ENCODE peak calls at places on chromosomes 6 and 20, in six cellular contexts. S is CD8-positive, alpha-beta T cell; O is H9; X is BJ; V is neural progenitor cell; Q is progenitor cell of endocrine pancreas. Y is an unnamed sample.

GRCh38 chr20:57809149-57809548 is 99.3 kb upstream of the PMEPA1 start:
- DNase-seq in S (no peak), O (no peak), X (no peak), Q (no peak), V (no peak), Y (no peak)

GRCh38 chr20:16062661-16063591 is 510.3 kb downstream of the KIF16B start:
- DNase-seq in O (no peak), S (no peak), V (no peak), X (no peak), Q (no peak), Y (no peak)

GRCh38 chr6:155091756-155092155 is 96.6 kb downstream of the TIAM2 start:
- DNase-seq in O (no peak), X (no peak), S (no peak), Q (no peak), V (no peak), Y (no peak)

GRCh38 chr6:154458565-154459475 is 51.7 kb downstream of the CNKSR3 start:
- DNase-seq in Q (no peak), S (no peak), X (peak), V (no peak), O (no peak), Y (no peak)

GRCh38 chr20:2984028-2984501 is 59.4 kb upstream of the GNRH2 start:
- DNase-seq in O (no peak), S (no peak), Q (no peak), X (no peak), V (no peak), Y (peak)

GRCh38 chr6:53066059-53066406 is 829 bp downstream of the FBXO9 start:
- DNase-seq in O (no peak), X (no peak), V (no peak), Q (peak), S (peak), Y (peak)

GRCh38 chr20:61628901-61629300 is 376.8 kb downstream of the CDH4 start:
- DNase-seq in O (no peak), Q (no peak), V (peak), X (no peak), S (no peak), Y (no peak)

GRCh38 chr6:131532476-131533108 is 40.4 kb upstream of the ARG1 start:
- DNase-seq in O (no peak), V (no peak), S (peak), X (no peak), Q (no peak), Y (peak)

GRCh38 chr20:4607287-4607713 is 114.4 kb upstream of the PRND start:
- DNase-seq in Q (peak), O (peak), S (peak), V (peak), X (no peak), Y (peak)

GRCh38 chr20:62437430-62437829 is 10.1 kb upstream of the RBBP8NL start:
- DNase-seq in Q (no peak), S (no peak), X (no peak), V (no peak), O (no peak), Y (no peak)

GRCh38 chr6:6717953-6718352 is 129.4 kb downstream of the LY86 start:
- DNase-seq in X (no peak), V (no peak), Q (no peak), S (no peak), O (no peak), Y (no peak)

GRCh38 chr6:117531346-117531745 is 48.9 kb downstream of the DCBLD1 start:
- DNase-seq in Q (no peak), S (no peak), X (no peak), O (no peak), V (no peak), Y (no peak)

GRCh38 chr6:3355011-3355357 is 96.2 kb downstream of the PSMG4 start:
- DNase-seq in S (no peak), Q (no peak), O (no peak), X (no peak), V (no peak), Y (no peak)

GRCh38 chr20:21241400-21241799 is 61.7 kb upstream of the XRN2 start:
- DNase-seq in S (no peak), V (no peak), Q (no peak), O (no peak), X (no peak), Y (no peak)

GRCh38 chr6:63813531-63813930 is 177.9 kb downstream of the PHF3 start:
- DNase-seq in S (no peak), X (no peak), O (no peak), Q (no peak), V (peak), Y (no peak)

GRCh38 chr6:73854998-73855718 is 159.2 kb downstream of the CD109 start:
- DNase-seq in O (no peak), V (peak), S (peak), X (no peak), Q (no peak), Y (peak)
- TF ChIP-seq CTCF in O (peak), V (peak), S (peak), X (peak), Q (peak), Y (peak)

GRCh38 chr6:36139431-36139830 is 9.1 kb downstream of the MAPK13 start:
- DNase-seq in S (peak), Q (no peak), X (no peak), V (peak), O (peak), Y (no peak)
- TF ChIP-seq CTCF in S (no peak), Q (peak), X (peak), V (peak), O (peak), Y (no peak)

DNA sequence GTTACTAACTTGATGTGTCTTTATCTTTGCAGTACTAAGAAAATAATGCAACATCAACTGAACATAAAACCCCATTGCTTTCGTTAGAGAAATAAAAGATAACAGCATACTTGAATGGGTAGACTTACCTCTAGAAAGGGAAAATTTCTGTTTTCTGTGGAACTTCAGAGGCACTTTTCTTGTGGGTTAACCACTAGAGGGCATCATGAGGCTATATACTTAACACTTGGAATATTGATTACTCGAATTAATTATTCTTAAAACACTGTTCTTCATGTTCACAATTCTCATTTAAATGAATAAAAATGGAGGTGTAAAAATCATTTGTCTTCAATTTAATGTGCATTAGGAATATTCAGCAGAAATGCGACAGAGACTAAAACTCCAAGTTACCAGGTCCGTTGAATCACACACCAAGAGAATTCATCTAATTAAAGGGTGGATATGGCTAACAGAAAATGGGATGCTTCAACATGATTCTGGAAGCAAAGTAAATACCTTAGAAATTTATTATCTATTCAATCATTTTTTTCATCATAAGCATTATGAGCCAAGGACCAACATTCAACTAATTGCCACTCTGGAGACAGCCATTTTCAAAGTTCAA is 330.8 kb upstream of the PREP start:
- DNase-seq in O (no peak), Q (no peak), S (no peak), X (no peak), V (peak), Y (no peak)
- TF ChIP-seq CTCF in O (peak), Q (peak), S (peak), X (peak), V (peak), Y (peak)

DNA sequence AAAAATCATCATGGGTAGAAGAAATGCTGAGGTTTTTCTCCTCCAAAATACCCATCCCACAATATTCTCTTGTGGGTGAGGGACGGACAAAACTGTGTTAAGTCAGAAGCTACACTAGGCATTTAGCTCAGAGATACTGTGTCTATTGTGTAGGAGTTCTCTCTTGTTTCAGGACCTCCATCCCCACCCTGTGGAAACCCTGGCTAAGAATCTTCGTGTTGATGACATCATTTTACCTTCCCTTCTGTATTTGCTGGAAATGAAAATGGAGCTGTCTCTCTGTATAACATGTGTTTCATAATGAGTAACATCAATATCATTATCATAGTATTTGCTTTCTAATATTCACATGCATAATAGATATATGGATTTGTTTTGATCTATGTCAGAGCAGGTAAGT is 1193.0 kb upstream of the CITED2 start:
- DNase-seq in Q (no peak), X (no peak), S (no peak), O (no peak), V (peak), Y (no peak)
- TF ChIP-seq CTCF in Q (no peak), X (no peak), S (no peak), O (no peak), V (no peak), Y (no peak)

GRCh38 chr20:45890997-45891983 is at the start of the genes CTSA and NEURL2:
- DNase-seq in O (peak), X (no peak), Q (peak), V (peak), S (peak), Y (peak)

GRCh38 chr20:45890077-45890996 is 671 bp downstream of the NEURL2 start:
- DNase-seq in S (peak), O (peak), V (peak), X (no peak), Q (peak), Y (peak)

GRCh38 chr20:45893831-45894230 is 2.7 kb downstream of the CTSA start:
- DNase-seq in Q (no peak), S (no peak), X (no peak), V (no peak), O (no peak), Y (no peak)

GRCh38 chr20:45892828-45893500 is 1.8 kb downstream of the CTSA start:
- DNase-seq in V (no peak), Q (no peak), O (no peak), S (peak), X (no peak), Y (no peak)

DNA sequence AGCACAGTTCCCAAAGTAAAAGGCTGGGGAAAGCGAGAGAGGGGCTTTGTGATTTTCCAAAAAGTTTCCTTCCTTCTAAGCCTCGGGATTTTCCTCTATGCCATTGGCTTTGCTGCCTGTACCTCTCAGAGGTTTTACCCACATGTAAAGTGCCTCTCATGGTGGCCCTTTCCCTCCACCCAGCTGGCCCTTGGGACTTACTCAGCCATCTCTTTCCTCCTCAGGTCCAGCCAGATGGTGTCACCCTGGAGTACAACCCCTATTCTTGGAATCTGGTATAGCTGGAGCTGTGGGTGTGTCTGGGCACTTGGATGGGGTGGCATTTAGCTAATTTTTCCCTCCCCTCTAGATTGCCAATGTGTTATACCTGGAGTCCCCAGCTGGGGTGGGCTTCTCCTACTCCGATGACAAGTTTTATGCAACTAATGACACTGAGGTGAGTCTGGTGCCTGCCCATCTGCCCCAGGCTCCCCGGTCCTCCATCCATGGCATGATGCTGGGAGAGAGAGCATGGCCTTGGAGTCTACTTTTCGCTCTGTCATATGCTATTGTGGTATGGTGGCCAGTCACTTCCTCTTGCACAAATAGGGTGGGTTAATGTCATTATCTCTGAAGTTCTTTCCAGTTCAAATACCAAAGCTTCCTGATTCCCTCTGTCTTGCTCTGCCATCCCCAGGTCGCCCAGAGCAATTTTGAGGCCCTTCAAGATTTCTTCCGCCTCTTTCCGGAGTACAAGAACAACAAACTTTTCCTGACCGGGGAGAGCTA is 1.1 kb downstream of the CTSA start:
- DNase-seq in S (no peak), O (no peak), V (peak), Q (no peak), X (no peak), Y (no peak)
- TF ChIP-seq CTCF in S (no peak), O (no peak), V (no peak), Q (no peak), X (peak), Y (peak)

GRCh38 chr20:49915380-49916145 is at the start of gene SPATA2:
- DNase-seq in X (peak), Q (peak), V (peak), O (peak), S (peak), Y (peak)

GRCh38 chr20:49913399-49914047 is 1.8 kb downstream of the SPATA2 start:
- DNase-seq in S (no peak), O (no peak), Q (no peak), V (no peak), X (no peak), Y (no peak)

GRCh38 chr20:49916146-49917002 is 1.0 kb upstream of the SPATA2 start:
- DNase-seq in S (no peak), Q (no peak), O (no peak), X (no peak), V (no peak), Y (no peak)

GRCh38 chr20:49914310-49915117 is 815 bp downstream of the SPATA2 start:
- DNase-seq in O (no peak), Q (no peak), S (no peak), X (no peak), V (peak), Y (peak)

GRCh38 chr20:49915118-49915379 is 280 bp downstream of the SPATA2 start:
- DNase-seq in Q (no peak), V (no peak), O (no peak), X (no peak), S (no peak), Y (no peak)
- TF ChIP-seq CTCF in Q (no peak), V (peak), O (no peak), X (no peak), S (no peak), Y (no peak)

GRCh38 chr6:33276864-33277662 is at the start of gene B3GALT4:
- DNase-seq in V (peak), S (peak), Q (peak), X (no peak), O (peak), Y (peak)

GRCh38 chr6:33278392-33278741 is 1.4 kb downstream of the B3GALT4 start:
- DNase-seq in X (no peak), S (no peak), V (no peak), O (no peak), Q (no peak), Y (no peak)

GRCh38 chr6:33278810-33279209 is 1.9 kb downstream of the B3GALT4 start:
- DNase-seq in S (no peak), V (no peak), X (no peak), O (no peak), Q (no peak), Y (no peak)

GRCh38 chr6:33276581-33276863 is 401 bp upstream of the B3GALT4 start:
- DNase-seq in Q (no peak), O (peak), X (no peak), V (no peak), S (no peak), Y (no peak)

DNA sequence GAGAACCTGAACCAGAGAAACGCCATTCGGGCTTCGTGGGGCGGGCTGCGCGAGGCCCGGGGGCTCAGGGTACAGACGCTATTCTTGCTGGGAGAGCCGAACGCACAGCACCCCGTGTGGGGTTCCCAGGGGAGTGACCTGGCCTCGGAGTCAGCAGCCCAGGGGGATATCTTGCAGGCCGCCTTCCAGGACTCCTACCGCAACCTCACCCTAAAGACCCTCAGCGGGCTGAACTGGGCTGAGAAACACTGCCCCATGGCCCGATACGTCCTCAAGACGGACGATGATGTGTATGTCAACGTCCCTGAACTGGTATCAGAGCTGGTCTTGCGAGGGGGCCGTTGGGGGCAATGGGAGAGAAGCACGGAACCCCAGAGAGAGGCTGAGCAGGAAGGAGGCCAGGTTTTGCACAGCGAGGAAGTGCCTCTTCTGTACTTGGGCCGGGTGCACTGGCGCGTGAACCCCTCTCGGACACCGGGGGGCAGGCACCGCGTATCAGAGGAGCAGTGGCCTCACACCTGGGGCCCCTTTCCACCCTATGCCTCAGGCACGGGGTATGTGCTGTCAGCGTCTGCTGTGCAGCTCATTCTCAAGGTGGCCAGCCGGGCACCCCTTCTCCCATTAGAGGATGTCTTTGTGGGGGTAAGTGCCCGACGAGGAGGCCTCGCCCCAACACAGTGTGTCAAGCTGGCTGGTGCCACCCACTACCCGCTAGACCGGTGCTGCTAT is 904 bp downstream of the B3GALT4 start:
- DNase-seq in O (peak), S (peak), V (peak), Q (no peak), X (no peak), Y (peak)
- TF ChIP-seq CTCF in O (peak), S (no peak), V (no peak), Q (peak), X (no peak), Y (no peak)